ENCODE peak calls at places on chromosome 2, in five cellular contexts. L is anterior cingulate cortex, V is NCI-H69, O is AG09319, T is iPS-NIHi11. K is an unnamed sample.

GRCh38 chr2:36362291-36362690 is 6.7 kb downstream of the CRIM1 start:
- DNase-seq in L (no peak), V (no peak), O (no peak), T (no peak), K (no peak)

GRCh38 chr2:8654483-8654882 is 27.4 kb upstream of the ID2 start:
- DNase-seq in L (no peak), V (no peak), O (no peak), T (no peak), K (no peak)

GRCh38 chr2:217314021-217314460 is 454.2 kb upstream of the TNP1 start:
- DNase-seq in L (no peak), V (peak), O (no peak), T (no peak), K (no peak)

GRCh38 chr2:138744709-138745108 is 35.5 kb downstream of the NXPH2 start:
- DNase-seq in L (no peak), V (peak), O (no peak), T (no peak), K (no peak)

GRCh38 chr2:241873803-241874110 is 4.2 kb downstream of the RTP5 start:
- DNase-seq in L (no peak), V (no peak), O (no peak), T (no peak), K (no peak)

GRCh38 chr2:133760366-133760765 is 192.1 kb upstream of the NCKAP5 start:
- DNase-seq in L (no peak), V (no peak), O (no peak), T (no peak), K (no peak)

GRCh38 chr2:75560768-75561565 is at the start of gene EVA1A:
- DNase-seq in L (no peak), V (peak), O (peak), T (peak), K (peak)

GRCh38 chr2:62856228-62857040 is 150.9 kb downstream of the EHBP1 start:
- DNase-seq in L (no peak), V (peak), O (no peak), T (no peak), K (no peak)

GRCh38 chr2:97730245-97730644 is 16.9 kb downstream of the ZAP70 start:
- DNase-seq in L (no peak), V (peak), O (no peak), T (no peak), K (no peak)

GRCh38 chr2:208673631-208674030 is 267.0 kb downstream of the PTH2R start:
- DNase-seq in L (no peak), V (no peak), O (no peak), T (no peak), K (no peak)

GRCh38 chr2:1321297-1321696 is 92.0 kb upstream of the TPO start:
- DNase-seq in L (peak), V (no peak), O (no peak), T (no peak), K (no peak)

GRCh38 chr2:240249423-240250149 is 109.1 kb upstream of the OTOS start:
- DNase-seq in L (no peak), V (no peak), O (no peak), T (no peak), K (no peak)

GRCh38 chr2:229033816-229034215 is 237.3 kb downstream of the PID1 start:
- DNase-seq in L (no peak), V (no peak), O (no peak), T (no peak), K (no peak)

GRCh38 chr2:120587997-120588336 is 147.7 kb upstream of the GLI2 start:
- DNase-seq in L (no peak), V (no peak), O (no peak), T (no peak), K (no peak)

GRCh38 chr2:68889500-68889899 is 18.3 kb upstream of the BMP10 start:
- DNase-seq in L (no peak), V (no peak), O (no peak), T (no peak), K (no peak)

GRCh38 chr2:33395660-33396249 is 80.7 kb upstream of the RASGRP3 start:
- DNase-seq in L (no peak), V (peak), O (no peak), T (peak), K (peak)

GRCh38 chr2:15671409-15671808 is 79.7 kb downstream of the DDX1 start:
- DNase-seq in L (no peak), V (no peak), O (no peak), T (no peak), K (no peak)

GRCh38 chr2:16008856-16009255 is 68.5 kb downstream of the MYCN start:
- DNase-seq in L (no peak), V (no peak), O (no peak), T (no peak), K (no peak)

GRCh38 chr2:113060396-113060795 is 1.4 kb downstream of the IL36RN start:
- DNase-seq in L (no peak), V (no peak), O (no peak), T (no peak), K (no peak)

GRCh38 chr2:232348936-232349335 is 29.6 kb upstream of the ALPP start:
- DNase-seq in L (no peak), V (no peak), O (no peak), T (no peak), K (no peak)

K was measured in heart right ventricle.